ENCODE peak calls at places on chromosomes 6 and 20, in ten cellular contexts. B is RWPE1; R is endothelial cell; G is lower leg skin; M is sciatic nerve; I is uterus; A is astrocyte of the spinal cord; V is AML-193; Z is stimulated activated CD8-positive, alpha-beta memory T cell treated with anti-CD3 and anti-CD28 coated beads, Interleukin-2, amount 100 ng/mL, for 48 hours; Q is hypothalamus. L is an unnamed sample.

GRCh38 chr6:131931063-131931745 is 20.0 kb downstream of the CCN2 start:
- DNase-seq in A (no peak), G (no peak), M (no peak), Z (no peak), Q (no peak), V (no peak), B (no peak), R (no peak), I (no peak), L (no peak)

GRCh38 chr6:104941694-104942177 is 15.2 kb upstream of the LIN28B start:
- DNase-seq in R (no peak), M (no peak), I (no peak), Q (no peak), V (no peak), Z (no peak), G (no peak), B (no peak), A (no peak), L (no peak)

GRCh38 chr6:75224303-75224926 is 18.6 kb upstream of the COL12A1 start:
- DNase-seq in M (no peak), Q (no peak), B (no peak), G (no peak), Z (no peak), V (no peak), R (no peak), I (no peak), A (no peak), L (no peak)

GRCh38 chr6:162963861-162964260 is 236.1 kb downstream of the PACRG start:
- DNase-seq in Q (no peak), B (no peak), Z (no peak), I (no peak), A (peak), M (no peak), V (no peak), R (no peak), G (no peak), L (no peak)

GRCh38 chr6:142566628-142567396 is 265.0 kb downstream of the ADGRG6 start:
- DNase-seq in B (peak), Q (peak), M (no peak), G (no peak), I (no peak), V (peak), A (peak), Z (peak), R (peak), L (no peak)

GRCh38 chr6:37633581-37634237 is 64.0 kb downstream of the MDGA1 start:
- DNase-seq in Q (no peak), V (no peak), I (no peak), R (no peak), A (no peak), G (no peak), Z (no peak), M (no peak), B (no peak), L (no peak)

GRCh38 chr6:166515072-166515810 is 71.2 kb downstream of the RAMACL start:
- DNase-seq in Q (peak), R (no peak), Z (peak), B (peak), I (peak), G (peak), A (peak), M (no peak), V (no peak), L (no peak)

GRCh38 chr20:53495357-53495756 is 98.3 kb downstream of the ZNF217 start:
- DNase-seq in Q (no peak), A (no peak), Z (no peak), B (no peak), V (no peak), R (no peak), M (no peak), G (no peak), I (no peak), L (no peak)

GRCh38 chr20:63290677-63291472 is 2.1 kb upstream of the COL20A1 start:
- DNase-seq in M (no peak), I (no peak), Q (no peak), G (no peak), A (no peak), V (no peak), R (peak), Z (peak), B (peak), L (no peak)

GRCh38 chr20:30281584-30282197 is 975.8 kb upstream of the DEFB115 start:
- DNase-seq in G (peak), A (no peak), B (no peak), Q (no peak), M (no peak), Z (no peak), V (no peak), R (no peak), I (no peak), L (no peak)

GRCh38 chr20:62080249-62080993 is 14.7 kb upstream of the TAF4 start:
- DNase-seq in G (no peak), Z (no peak), Q (no peak), A (no peak), I (no peak), M (no peak), V (no peak), R (no peak), B (no peak), L (no peak)

GRCh38 chr6:71368284-71368683 is 79.7 kb downstream of the OGFRL1 start:
- DNase-seq in A (no peak), G (no peak), Z (no peak), R (no peak), Q (no peak), V (no peak), B (no peak), I (no peak), M (no peak), L (no peak)

GRCh38 chr6:22925304-22925835 is 356.0 kb downstream of the HDGFL1 start:
- DNase-seq in V (no peak), G (no peak), Z (no peak), Q (no peak), I (no peak), B (no peak), A (no peak), R (peak), M (no peak), L (no peak)

GRCh38 chr6:33030245-33030644 is 20.9 kb upstream of the HLA-DOA start:
- DNase-seq in I (no peak), R (no peak), Q (no peak), B (no peak), V (no peak), M (no peak), Z (no peak), G (no peak), A (no peak), L (no peak)

GRCh38 chr6:169725270-169726048 is 1.2 kb upstream of the PHF10 start:
- DNase-seq in Q (peak), R (peak), Z (no peak), V (peak), A (peak), I (peak), M (peak), G (peak), B (peak), L (no peak)

GRCh38 chr6:39041072-39041471 is 7.5 kb upstream of the GLP1R start:
- DNase-seq in G (no peak), B (no peak), A (no peak), I (no peak), V (no peak), R (no peak), Q (no peak), Z (no peak), M (no peak), L (no peak)

GRCh38 chr20:49420811-49421295 is 61.6 kb downstream of the KCNB1 start:
- DNase-seq in R (no peak), Q (no peak), B (no peak), Z (no peak), M (no peak), G (no peak), I (peak), A (no peak), V (no peak), L (no peak)

GRCh38 chr20:34065260-34065659 is 46.8 kb downstream of the EIF2S2 start:
- DNase-seq in G (no peak), Q (no peak), I (peak), V (no peak), A (peak), B (peak), M (no peak), R (no peak), Z (no peak), L (no peak)

GRCh38 chr6:87212596-87212995 is 57.2 kb downstream of the ZNF292 start:
- DNase-seq in B (no peak), G (no peak), A (no peak), V (no peak), Q (no peak), M (no peak), Z (no peak), I (no peak), R (no peak), L (no peak)

GRCh38 chr20:61230166-61230565 is 21.9 kb upstream of the CDH4 start:
- DNase-seq in Q (no peak), R (no peak), Z (no peak), I (no peak), G (no peak), V (no peak), M (no peak), A (no peak), B (peak), L (no peak)

GRCh38 chr6:27892596-27893058 is 19.6 kb downstream of the OR2B2 start:
- DNase-seq in V (no peak), A (no peak), R (no peak), Z (no peak), G (no peak), I (no peak), M (no peak), B (no peak), Q (no peak), L (no peak)

GRCh38 chr20:25046736-25047666 is 10.9 kb downstream of the ACSS1 start:
- DNase-seq in I (no peak), G (peak), M (peak), V (no peak), R (no peak), B (no peak), Z (no peak), A (no peak), Q (no peak), L (peak)